ENCODE peak calls at places on chromosomes 7 and 10, in eight cellular contexts. Z is foreskin fibroblast; H is LoVo; T is cardiac fibroblast; Q is NCI-H1436; S is NCI-H2081; W is A549; D is stimulated activated CD4-positive, alpha-beta T cell treated with anti-CD3 and anti-CD28 coated beads, Interleukin-12 subunit alpha, Interleukin-12 subunit beta, amount 100 ng/mL, for 4 hours. U is an unnamed sample.

GRCh38 chr10:109914966-109915365 is 8.3 kb downstream of the XPNPEP1 start:
- DNase-seq in Z (peak; percentile 81), H (peak; percentile 86), T (peak; percentile 77), Q (no peak), S (no peak), W (peak; percentile 47), D (no peak), U (no peak)

GRCh38 chr10:57996536-57996935 is 271.2 kb downstream of the IPMK start:
- DNase-seq in Z (no peak), H (no peak), T (no peak), Q (no peak), S (no peak), W (no peak), D (no peak), U (no peak)

GRCh38 chr10:37774351-37774750 is 83.1 kb downstream of the ZNF248 start:
- DNase-seq in Z (no peak), H (no peak), T (no peak), Q (no peak), S (no peak), W (no peak), D (no peak), U (no peak)

GRCh38 chr7:79528421-79528820 is 75.0 kb upstream of the MAGI2 start:
- DNase-seq in Z (no peak), H (peak; percentile 44), T (no peak), Q (no peak), S (no peak), W (no peak), D (no peak), U (no peak)

GRCh38 chr10:136465-136762 is 1.2 kb downstream of the ZMYND11 start:
- DNase-seq in Z (no peak), H (no peak), T (no peak), Q (no peak), S (no peak), W (no peak), D (no peak), U (no peak)

GRCh38 chr7:101767544-101767943 is 49.9 kb upstream of the CUX1 start:
- DNase-seq in Z (no peak), H (no peak), T (no peak), Q (no peak), S (no peak), W (no peak), D (no peak), U (no peak)

GRCh38 chr7:157673573-157673972 is 336.8 kb downstream of the DNAJB6 start:
- DNase-seq in Z (no peak), H (no peak), T (no peak), Q (no peak), S (no peak), W (no peak), D (no peak), U (no peak)

GRCh38 chr7:45564485-45564884 is 9.7 kb upstream of the ADCY1 start:
- DNase-seq in Z (no peak), H (no peak), T (no peak), Q (no peak), S (no peak), W (no peak), D (no peak), U (no peak)

GRCh38 chr10:35657621-35658020 is 15.5 kb upstream of the FZD8 start:
- DNase-seq in Z (no peak), H (no peak), T (no peak), Q (no peak), S (no peak), W (no peak), D (no peak), U (no peak)

GRCh38 chr7:117066668-117067067 is 113.4 kb downstream of the ST7 start:
- DNase-seq in Z (no peak), H (no peak), T (peak; percentile 29), Q (no peak), S (no peak), W (no peak), D (no peak), U (no peak)

GRCh38 chr7:68511281-68511680 is 1087.0 kb upstream of the AUTS2 start:
- DNase-seq in Z (no peak), H (no peak), T (no peak), Q (no peak), S (no peak), W (no peak), D (no peak), U (no peak)

GRCh38 chr10:1153253-1153763 is 97.1 kb downstream of the WDR37 start:
- DNase-seq in Z (no peak), H (no peak), T (no peak), Q (no peak), S (no peak), W (no peak), D (no peak), U (no peak)

GRCh38 chr10:99888623-99889022 is 106.2 kb downstream of the ABCC2 start:
- DNase-seq in Z (peak; percentile 85), H (no peak), T (peak; percentile 64), Q (no peak), S (no peak), W (no peak), D (no peak), U (no peak)

GRCh38 chr7:115707236-115707635 is 323.3 kb downstream of the TFEC start:
- DNase-seq in Z (peak; percentile 53), H (peak; percentile 46), T (peak; percentile 10), Q (peak; percentile 33), S (peak; percentile 93), W (no peak), D (no peak), U (no peak)

GRCh38 chr10:923844-924523 is 7.5 kb downstream of the LARP4B start:
- DNase-seq in Z (no peak), H (no peak), T (no peak), Q (no peak), S (no peak), W (no peak), D (no peak), U (no peak)

GRCh38 chr10:133109736-133110532 is 22.2 kb downstream of the ADGRA1 start:
- DNase-seq in Z (no peak), H (peak; percentile 36), T (no peak), Q (no peak), S (no peak), W (no peak), D (no peak), U (peak; percentile 28)

GRCh38 chr10:15370741-15371701 is at the start of gene FAM171A1:
- DNase-seq in Z (peak; percentile 82), H (peak; percentile 67), T (peak; percentile 77), Q (peak; percentile 48), S (peak; percentile 45), W (peak; percentile 68), D (peak; percentile 61), U (peak; percentile 56)

GRCh38 chr10:4663162-4663992 is 162.6 kb upstream of the AKR1E2 start:
- DNase-seq in Z (peak; percentile 98), H (peak; percentile 96), T (peak; percentile 99), Q (peak; percentile 89), S (peak; percentile 4), W (peak; percentile 85), D (no peak), U (peak; percentile 29)

GRCh38 chr7:134774076-134774475 is 5.4 kb upstream of the CALD1 start:
- DNase-seq in Z (no peak), H (no peak), T (no peak), Q (no peak), S (no peak), W (no peak), D (no peak), U (no peak)

GRCh38 chr7:1249731-1250130 is 17.1 kb downstream of the UNCX start:
- DNase-seq in Z (no peak), H (no peak), T (no peak), Q (no peak), S (no peak), W (no peak), D (no peak), U (no peak)

GRCh38 chr7:112271162-112271561 is 64.7 kb downstream of the ZNF277 start:
- DNase-seq in Z (no peak), H (no peak), T (no peak), Q (no peak), S (no peak), W (no peak), D (no peak), U (no peak)

GRCh38 chr7:45689797-45690761 is 115.9 kb downstream of the ADCY1 start:
- DNase-seq in Z (no peak), H (no peak), T (no peak), Q (no peak), S (no peak), W (no peak), D (no peak), U (no peak)

GRCh38 chr7:107201795-107202450 is 33.1 kb downstream of the HBP1 start:
- DNase-seq in Z (peak; percentile 50), H (peak; percentile 16), T (peak; percentile 24), Q (peak; percentile 23), S (peak; percentile 75), W (peak; percentile 68), D (no peak), U (peak; percentile 60)

GRCh38 chr7:31258391-31258790 is 82.1 kb downstream of the NEUROD6 start:
- DNase-seq in Z (no peak), H (no peak), T (no peak), Q (no peak), S (no peak), W (no peak), D (no peak), U (no peak)

GRCh38 chr7:83614112-83614511 is 34.8 kb downstream of the SEMA3E start:
- DNase-seq in Z (no peak), H (no peak), T (peak; percentile 1), Q (no peak), S (no peak), W (no peak), D (no peak), U (no peak)

GRCh38 chr7:149229526-149229925 is 9.9 kb upstream of the ZNF212 start:
- DNase-seq in Z (no peak), H (peak; percentile 18), T (no peak), Q (no peak), S (no peak), W (no peak), D (no peak), U (no peak)

GRCh38 chr10:54415483-54415882 is 385.5 kb downstream of the PCDH15 start:
- DNase-seq in Z (no peak), H (no peak), T (no peak), Q (no peak), S (no peak), W (no peak), D (no peak), U (no peak)

GRCh38 chr7:130227883-130228575 is 20.4 kb downstream of the SSMEM1 start:
- DNase-seq in Z (no peak), H (no peak), T (no peak), Q (no peak), S (no peak), W (no peak), D (no peak), U (no peak)

GRCh38 chr7:1843271-1843861 is 173.3 kb downstream of the ELFN1 start:
- DNase-seq in Z (peak; percentile 90), H (no peak), T (no peak), Q (no peak), S (no peak), W (no peak), D (no peak), U (no peak)

GRCh38 chr10:76492026-76492425 is 1060.6 kb downstream of the LRMDA start:
- DNase-seq in Z (peak; percentile 73), H (no peak), T (peak; percentile 84), Q (no peak), S (no peak), W (no peak), D (no peak), U (no peak)

GRCh38 chr10:99926925-99927718 is 82.6 kb downstream of the DNMBP start:
- DNase-seq in Z (peak; percentile 69), H (peak; percentile 76), T (peak; percentile 73), Q (no peak), S (no peak), W (no peak), D (no peak), U (peak; percentile 66)

GRCh38 chr10:125795637-125796190 is 20.1 kb upstream of the MMP21 start:
- DNase-seq in Z (no peak), H (no peak), T (no peak), Q (no peak), S (no peak), W (no peak), D (no peak), U (no peak)